ENCODE peak calls at places on chromosome 18, in seven cellular contexts. One of them, this sample, is unnamed.
A peak's percentile ranks its signal among the peaks of the same experiment; 100 is the strongest.

GRCh38 chr18:30044496-30044895 is 998.0 kb downstream of the DSC3 start:
- DNase-seq in IMR-90: no peak
- DNase-seq in NCI-H1092 treated with DMSO at 0.1 percent for 48 hours: no peak
- DNase-seq in ACHN: no peak
- DNase-seq in gastrocnemius medialis: no peak
- DNase-seq in CD8-positive, alpha-beta memory T cell: no peak
- DNase-seq in OCI-LY7: no peak
- DNase-seq in this sample: no peak

GRCh38 chr18:45890606-45891005 is 65.1 kb downstream of the SIGLEC15 start:
- DNase-seq in CD8-positive, alpha-beta memory T cell: no peak
- DNase-seq in NCI-H1092 treated with DMSO at 0.1 percent for 48 hours: no peak
- DNase-seq in ACHN: no peak
- DNase-seq in OCI-LY7: no peak
- DNase-seq in gastrocnemius medialis: peak; percentile 4
- DNase-seq in IMR-90: no peak
- DNase-seq in this sample: no peak

GRCh38 chr18:8750954-8751415 is 45.6 kb downstream of the MTCL1 start:
- DNase-seq in CD8-positive, alpha-beta memory T cell: no peak
- DNase-seq in gastrocnemius medialis: no peak
- DNase-seq in ACHN: no peak
- DNase-seq in IMR-90: peak; percentile 96
- DNase-seq in NCI-H1092 treated with DMSO at 0.1 percent for 48 hours: no peak
- DNase-seq in OCI-LY7: no peak
- DNase-seq in this sample: peak; percentile 77

GRCh38 chr18:23641937-23642666 is 20.6 kb downstream of the ANKRD29 start:
- DNase-seq in CD8-positive, alpha-beta memory T cell: no peak
- DNase-seq in OCI-LY7: no peak
- DNase-seq in ACHN: no peak
- DNase-seq in gastrocnemius medialis: no peak
- DNase-seq in NCI-H1092 treated with DMSO at 0.1 percent for 48 hours: no peak
- DNase-seq in IMR-90: no peak
- DNase-seq in this sample: no peak

GRCh38 chr18:9594782-9595181 is 19.6 kb downstream of the PPP4R1 start:
- DNase-seq in NCI-H1092 treated with DMSO at 0.1 percent for 48 hours: no peak
- DNase-seq in gastrocnemius medialis: no peak
- DNase-seq in OCI-LY7: no peak
- DNase-seq in IMR-90: peak; percentile 58
- DNase-seq in CD8-positive, alpha-beta memory T cell: no peak
- DNase-seq in ACHN: no peak
- DNase-seq in this sample: no peak

GRCh38 chr18:38900445-38900844 is 1334.8 kb upstream of the CELF4 start:
- DNase-seq in IMR-90: no peak
- DNase-seq in gastrocnemius medialis: no peak
- DNase-seq in ACHN: no peak
- DNase-seq in NCI-H1092 treated with DMSO at 0.1 percent for 48 hours: no peak
- DNase-seq in OCI-LY7: no peak
- DNase-seq in CD8-positive, alpha-beta memory T cell: no peak
- DNase-seq in this sample: no peak

GRCh38 chr18:55920063-55920462 is 332.1 kb upstream of the TCF4 start:
- DNase-seq in NCI-H1092 treated with DMSO at 0.1 percent for 48 hours: no peak
- DNase-seq in gastrocnemius medialis: no peak
- DNase-seq in CD8-positive, alpha-beta memory T cell: no peak
- DNase-seq in IMR-90: no peak
- DNase-seq in OCI-LY7: no peak
- DNase-seq in ACHN: no peak
- DNase-seq in this sample: no peak

GRCh38 chr18:67694787-67695186 is 178.3 kb upstream of the DSEL start:
- DNase-seq in gastrocnemius medialis: no peak
- DNase-seq in OCI-LY7: no peak
- DNase-seq in CD8-positive, alpha-beta memory T cell: no peak
- DNase-seq in IMR-90: peak; percentile 36
- DNase-seq in NCI-H1092 treated with DMSO at 0.1 percent for 48 hours: no peak
- DNase-seq in ACHN: no peak
- DNase-seq in this sample: no peak

GRCh38 chr18:59621027-59621426 is 76.2 kb downstream of the CCBE1 start:
- DNase-seq in ACHN: no peak
- DNase-seq in IMR-90: peak; percentile 61
- DNase-seq in gastrocnemius medialis: no peak
- DNase-seq in NCI-H1092 treated with DMSO at 0.1 percent for 48 hours: no peak
- DNase-seq in OCI-LY7: no peak
- DNase-seq in CD8-positive, alpha-beta memory T cell: no peak
- DNase-seq in this sample: no peak

GRCh38 chr18:69658137-69658536 is 257.4 kb downstream of the DOK6 start:
- DNase-seq in gastrocnemius medialis: no peak
- DNase-seq in OCI-LY7: no peak
- DNase-seq in ACHN: no peak
- DNase-seq in NCI-H1092 treated with DMSO at 0.1 percent for 48 hours: no peak
- DNase-seq in CD8-positive, alpha-beta memory T cell: no peak
- DNase-seq in IMR-90: peak; percentile 20
- DNase-seq in this sample: no peak

GRCh38 chr18:24989760-24990547 is 362.0 kb downstream of the ZNF521 start:
- DNase-seq in NCI-H1092 treated with DMSO at 0.1 percent for 48 hours: no peak
- DNase-seq in OCI-LY7: no peak
- DNase-seq in gastrocnemius medialis: no peak
- DNase-seq in ACHN: no peak
- DNase-seq in IMR-90: no peak
- DNase-seq in CD8-positive, alpha-beta memory T cell: no peak
- DNase-seq in this sample: no peak

GRCh38 chr18:47075098-47075883 is 39.9 kb upstream of the ELOA2 start:
- DNase-seq in IMR-90: no peak
- DNase-seq in CD8-positive, alpha-beta memory T cell: no peak
- DNase-seq in OCI-LY7: no peak
- DNase-seq in gastrocnemius medialis: no peak
- DNase-seq in ACHN: no peak
- DNase-seq in NCI-H1092 treated with DMSO at 0.1 percent for 48 hours: no peak
- DNase-seq in this sample: no peak

GRCh38 chr18:45284174-45284573 is 331.1 kb upstream of the SLC14A2 start:
- DNase-seq in gastrocnemius medialis: no peak
- DNase-seq in NCI-H1092 treated with DMSO at 0.1 percent for 48 hours: no peak
- DNase-seq in ACHN: no peak
- DNase-seq in OCI-LY7: no peak
- DNase-seq in CD8-positive, alpha-beta memory T cell: no peak
- DNase-seq in IMR-90: no peak
- DNase-seq in this sample: no peak

GRCh38 chr18:35777042-35777441 is 195.4 kb upstream of the RMP24 start:
- DNase-seq in CD8-positive, alpha-beta memory T cell: no peak
- DNase-seq in ACHN: no peak
- DNase-seq in OCI-LY7: no peak
- DNase-seq in NCI-H1092 treated with DMSO at 0.1 percent for 48 hours: no peak
- DNase-seq in IMR-90: no peak
- DNase-seq in gastrocnemius medialis: no peak
- DNase-seq in this sample: no peak

GRCh38 chr18:60322591-60322990 is 50.0 kb downstream of the MC4R start:
- DNase-seq in NCI-H1092 treated with DMSO at 0.1 percent for 48 hours: no peak
- DNase-seq in IMR-90: no peak
- DNase-seq in CD8-positive, alpha-beta memory T cell: no peak
- DNase-seq in ACHN: no peak
- DNase-seq in gastrocnemius medialis: no peak
- DNase-seq in OCI-LY7: no peak
- DNase-seq in this sample: no peak

GRCh38 chr18:42137671-42138375 is 182.8 kb downstream of the PIK3C3 start:
- DNase-seq in CD8-positive, alpha-beta memory T cell: no peak
- DNase-seq in IMR-90: no peak
- DNase-seq in OCI-LY7: no peak
- DNase-seq in ACHN: no peak
- DNase-seq in NCI-H1092 treated with DMSO at 0.1 percent for 48 hours: peak; percentile 50
- DNase-seq in gastrocnemius medialis: no peak
- DNase-seq in this sample: no peak

GRCh38 chr18:62187543-62188378 is 706 bp downstream of the RELCH start:
- DNase-seq in NCI-H1092 treated with DMSO at 0.1 percent for 48 hours: peak; percentile 42
- DNase-seq in gastrocnemius medialis: peak; percentile 4
- DNase-seq in OCI-LY7: peak; percentile 39
- DNase-seq in ACHN: peak; percentile 36
- DNase-seq in CD8-positive, alpha-beta memory T cell: peak; percentile 6
- DNase-seq in IMR-90: peak; percentile 21
- DNase-seq in this sample: peak; percentile 20

GRCh38 chr18:55097406-55098170 is 138.3 kb upstream of the CCDC68 start:
- DNase-seq in CD8-positive, alpha-beta memory T cell: no peak
- DNase-seq in gastrocnemius medialis: no peak
- DNase-seq in OCI-LY7: no peak
- DNase-seq in ACHN: no peak
- DNase-seq in NCI-H1092 treated with DMSO at 0.1 percent for 48 hours: no peak
- DNase-seq in IMR-90: no peak
- DNase-seq in this sample: peak; percentile 3

GRCh38 chr18:72727038-72727690 is 140.6 kb downstream of the NETO1 start:
- DNase-seq in NCI-H1092 treated with DMSO at 0.1 percent for 48 hours: no peak
- DNase-seq in gastrocnemius medialis: no peak
- DNase-seq in OCI-LY7: no peak
- DNase-seq in CD8-positive, alpha-beta memory T cell: no peak
- DNase-seq in ACHN: no peak
- DNase-seq in IMR-90: no peak
- DNase-seq in this sample: peak; percentile 60

GRCh38 chr18:31042391-31043181 is at the start of gene DSC3:
- DNase-seq in OCI-LY7: no peak
- DNase-seq in ACHN: peak; percentile 2
- DNase-seq in gastrocnemius medialis: no peak
- DNase-seq in CD8-positive, alpha-beta memory T cell: no peak
- DNase-seq in NCI-H1092 treated with DMSO at 0.1 percent for 48 hours: no peak
- DNase-seq in IMR-90: no peak
- DNase-seq in this sample: no peak

GRCh38 chr18:78905334-78905733 is 74.3 kb upstream of the SALL3 start:
- DNase-seq in ACHN: no peak
- DNase-seq in OCI-LY7: no peak
- DNase-seq in NCI-H1092 treated with DMSO at 0.1 percent for 48 hours: no peak
- DNase-seq in IMR-90: no peak
- DNase-seq in CD8-positive, alpha-beta memory T cell: no peak
- DNase-seq in gastrocnemius medialis: no peak
- DNase-seq in this sample: no peak

GRCh38 chr18:35456181-35456850 is 41.4 kb downstream of the INO80C start:
- DNase-seq in IMR-90: peak; percentile 17
- DNase-seq in CD8-positive, alpha-beta memory T cell: no peak
- DNase-seq in NCI-H1092 treated with DMSO at 0.1 percent for 48 hours: no peak
- DNase-seq in ACHN: no peak
- DNase-seq in gastrocnemius medialis: no peak
- DNase-seq in OCI-LY7: no peak
- DNase-seq in this sample: peak; percentile 51

GRCh38 chr18:21672868-21673267 is 31.7 kb downstream of the ABHD3 start:
- DNase-seq in OCI-LY7: no peak
- DNase-seq in NCI-H1092 treated with DMSO at 0.1 percent for 48 hours: no peak
- DNase-seq in CD8-positive, alpha-beta memory T cell: no peak
- DNase-seq in gastrocnemius medialis: peak; percentile 9
- DNase-seq in ACHN: peak; percentile 73
- DNase-seq in IMR-90: peak; percentile 76
- DNase-seq in this sample: peak; percentile 88

GRCh38 chr18:74289946-74290478 is 1.8 kb downstream of the CYB5A start:
- DNase-seq in gastrocnemius medialis: no peak
- DNase-seq in NCI-H1092 treated with DMSO at 0.1 percent for 48 hours: no peak
- DNase-seq in CD8-positive, alpha-beta memory T cell: no peak
- DNase-seq in OCI-LY7: no peak
- DNase-seq in ACHN: no peak
- DNase-seq in IMR-90: no peak
- DNase-seq in this sample: no peak

GRCh38 chr18:34794346-34794745 is 84.2 kb downstream of the DTNA start:
- DNase-seq in ACHN: no peak
- DNase-seq in NCI-H1092 treated with DMSO at 0.1 percent for 48 hours: no peak
- DNase-seq in IMR-90: no peak
- DNase-seq in gastrocnemius medialis: no peak
- DNase-seq in OCI-LY7: no peak
- DNase-seq in CD8-positive, alpha-beta memory T cell: no peak
- DNase-seq in this sample: no peak

GRCh38 chr18:5524660-5525059 is 19.1 kb downstream of the EPB41L3 start:
- DNase-seq in ACHN: no peak
- DNase-seq in gastrocnemius medialis: no peak
- DNase-seq in NCI-H1092 treated with DMSO at 0.1 percent for 48 hours: no peak
- DNase-seq in IMR-90: no peak
- DNase-seq in CD8-positive, alpha-beta memory T cell: no peak
- DNase-seq in OCI-LY7: no peak
- DNase-seq in this sample: no peak

GRCh38 chr18:73693091-73693490 is 454.5 kb downstream of the FBXO15 start:
- DNase-seq in OCI-LY7: no peak
- DNase-seq in ACHN: no peak
- DNase-seq in NCI-H1092 treated with DMSO at 0.1 percent for 48 hours: no peak
- DNase-seq in IMR-90: no peak
- DNase-seq in CD8-positive, alpha-beta memory T cell: no peak
- DNase-seq in gastrocnemius medialis: no peak
- DNase-seq in this sample: no peak

GRCh38 chr18:10312316-10313015 is 142.0 kb upstream of the APCDD1 start:
- DNase-seq in ACHN: no peak
- DNase-seq in OCI-LY7: no peak
- DNase-seq in NCI-H1092 treated with DMSO at 0.1 percent for 48 hours: no peak
- DNase-seq in IMR-90: no peak
- DNase-seq in gastrocnemius medialis: no peak
- DNase-seq in CD8-positive, alpha-beta memory T cell: no peak
- DNase-seq in this sample: no peak

GRCh38 chr18:59569321-59569720 is 127.9 kb downstream of the CCBE1 start:
- DNase-seq in gastrocnemius medialis: no peak
- DNase-seq in OCI-LY7: no peak
- DNase-seq in NCI-H1092 treated with DMSO at 0.1 percent for 48 hours: no peak
- DNase-seq in ACHN: no peak
- DNase-seq in CD8-positive, alpha-beta memory T cell: no peak
- DNase-seq in IMR-90: no peak
- DNase-seq in this sample: no peak

GRCh38 chr18:69838620-69839411 is 108.9 kb downstream of the CD226 start:
- DNase-seq in ACHN: peak; percentile 54
- DNase-seq in OCI-LY7: peak; percentile 16
- DNase-seq in CD8-positive, alpha-beta memory T cell: no peak
- DNase-seq in NCI-H1092 treated with DMSO at 0.1 percent for 48 hours: no peak
- DNase-seq in gastrocnemius medialis: no peak
- DNase-seq in IMR-90: no peak
- DNase-seq in this sample: peak; percentile 92

GRCh38 chr18:28584726-28585125 is 407.8 kb upstream of the CDH2 start:
- DNase-seq in NCI-H1092 treated with DMSO at 0.1 percent for 48 hours: no peak
- DNase-seq in OCI-LY7: no peak
- DNase-seq in gastrocnemius medialis: no peak
- DNase-seq in IMR-90: peak; percentile 65
- DNase-seq in CD8-positive, alpha-beta memory T cell: no peak
- DNase-seq in ACHN: no peak
- DNase-seq in this sample: peak; percentile 8

GRCh38 chr18:45793295-45793965 is 32.0 kb upstream of the SIGLEC15 start:
- DNase-seq in ACHN: peak; percentile 65
- DNase-seq in gastrocnemius medialis: no peak
- DNase-seq in OCI-LY7: no peak
- DNase-seq in IMR-90: peak; percentile 93
- DNase-seq in CD8-positive, alpha-beta memory T cell: no peak
- DNase-seq in NCI-H1092 treated with DMSO at 0.1 percent for 48 hours: no peak
- DNase-seq in this sample: peak; percentile 76

GRCh38 chr18:33673689-33674088 is 95.7 kb downstream of the ASXL3 start:
- DNase-seq in OCI-LY7: no peak
- DNase-seq in NCI-H1092 treated with DMSO at 0.1 percent for 48 hours: no peak
- DNase-seq in CD8-positive, alpha-beta memory T cell: no peak
- DNase-seq in gastrocnemius medialis: no peak
- DNase-seq in ACHN: no peak
- DNase-seq in IMR-90: no peak
- DNase-seq in this sample: no peak

GRCh38 chr18:37729715-37730114 is 164.1 kb upstream of the CELF4 start:
- DNase-seq in CD8-positive, alpha-beta memory T cell: no peak
- DNase-seq in NCI-H1092 treated with DMSO at 0.1 percent for 48 hours: no peak
- DNase-seq in IMR-90: no peak
- DNase-seq in ACHN: no peak
- DNase-seq in gastrocnemius medialis: no peak
- DNase-seq in OCI-LY7: no peak
- DNase-seq in this sample: no peak

GRCh38 chr18:26768388-26768787 is 97.1 kb downstream of the AQP4 start:
- DNase-seq in NCI-H1092 treated with DMSO at 0.1 percent for 48 hours: no peak
- DNase-seq in IMR-90: no peak
- DNase-seq in CD8-positive, alpha-beta memory T cell: no peak
- DNase-seq in OCI-LY7: no peak
- DNase-seq in ACHN: no peak
- DNase-seq in gastrocnemius medialis: no peak
- DNase-seq in this sample: no peak

GRCh38 chr18:63148449-63149199 is 170.9 kb downstream of the BCL2 start:
- DNase-seq in OCI-LY7: no peak
- DNase-seq in CD8-positive, alpha-beta memory T cell: no peak
- DNase-seq in gastrocnemius medialis: no peak
- DNase-seq in ACHN: no peak
- DNase-seq in IMR-90: peak; percentile 14
- DNase-seq in NCI-H1092 treated with DMSO at 0.1 percent for 48 hours: peak; percentile 73
- DNase-seq in this sample: no peak

GRCh38 chr18:9101730-9102390 is 639 bp upstream of the NDUFV2 start:
- DNase-seq in CD8-positive, alpha-beta memory T cell: no peak
- DNase-seq in NCI-H1092 treated with DMSO at 0.1 percent for 48 hours: peak; percentile 19
- DNase-seq in gastrocnemius medialis: no peak
- DNase-seq in OCI-LY7: peak; percentile 78
- DNase-seq in ACHN: peak; percentile 70
- DNase-seq in IMR-90: peak; percentile 86
- DNase-seq in this sample: peak; percentile 51

GRCh38 chr18:75360206-75360605 is 67.3 kb downstream of the SMIM21 start:
- DNase-seq in ACHN: no peak
- DNase-seq in OCI-LY7: no peak
- DNase-seq in CD8-positive, alpha-beta memory T cell: no peak
- DNase-seq in NCI-H1092 treated with DMSO at 0.1 percent for 48 hours: no peak
- DNase-seq in gastrocnemius medialis: no peak
- DNase-seq in IMR-90: no peak
- DNase-seq in this sample: no peak